ENCODE peak calls at places on chromosomes 2 and 18, in nine cellular contexts. U, J, F, Q, Y, W, D, N and Z are unnamed samples.

GRCh38 chr2:221972813-221973478 is 325.9 kb downstream of the PAX3 start:
- DNase-seq in J (no peak), N (no peak), Y (no peak), D (no peak), Q (no peak), U (no peak), F (no peak), W (no peak), Z (peak)

GRCh38 chr2:220560192-220560591 is 932.8 kb downstream of the SLC4A3 start:
- DNase-seq in U (no peak), N (no peak), W (no peak), F (no peak), Y (no peak), D (no peak), J (no peak), Q (no peak), Z (no peak)

GRCh38 chr18:26386002-26386401 is 159.8 kb downstream of the TAF4B start:
- DNase-seq in Q (no peak), N (no peak), Y (no peak), U (no peak), F (peak), D (no peak), J (no peak), W (no peak), Z (no peak)

GRCh38 chr2:64649626-64650025 is 4.1 kb downstream of the SERTAD2 start:
- DNase-seq in N (no peak), Y (no peak), D (no peak), F (peak), U (no peak), J (no peak), W (peak), Q (no peak), Z (no peak)

GRCh38 chr2:130382313-130382917 is 26.6 kb downstream of the PTPN18 start:
- DNase-seq in U (no peak), F (no peak), J (no peak), D (no peak), Q (no peak), W (no peak), Y (no peak), N (peak), Z (no peak)

GRCh38 chr18:29693334-29693733 is 1349.2 kb downstream of the DSC3 start:
- DNase-seq in F (no peak), W (no peak), Q (no peak), D (no peak), U (no peak), N (no peak), J (no peak), Y (no peak), Z (no peak)

GRCh38 chr2:165877565-165878550 is 75.7 kb downstream of the TTC21B start:
- DNase-seq in W (no peak), Q (no peak), N (no peak), U (no peak), J (no peak), F (no peak), Y (peak), D (no peak), Z (no peak)

GRCh38 chr2:180038997-180039396 is 31.9 kb upstream of the CWC22 start:
- DNase-seq in N (no peak), W (no peak), Y (no peak), F (no peak), U (no peak), D (no peak), Q (no peak), J (no peak), Z (no peak)